ENCODE peak calls at places on chromosomes 4 and X, in six cellular contexts. L, T, Q, B, S and F are unnamed samples.

GRCh38 chr4:171169396-171169795 is 643.8 kb upstream of the GALNTL6 start:
- DNase-seq in S (no peak), L (no peak), B (no peak), T (no peak), Q (no peak), F (no peak)

GRCh38 chr4:132593717-132594400 is 555.2 kb upstream of the PCDH10 start:
- DNase-seq in B (no peak), T (no peak), L (no peak), Q (peak), S (no peak), F (no peak)

GRCh38 chrX:70672326-70672725 is 227.7 kb downstream of the DLG3 start:
- DNase-seq in L (no peak), Q (no peak), B (no peak), S (no peak), T (no peak), F (no peak)

GRCh38 chrX:133653363-133653762 is 238.1 kb upstream of the GPC4 start:
- DNase-seq in L (no peak), S (no peak), T (no peak), B (no peak), Q (no peak), F (no peak)

GRCh38 chr4:156774422-156774821 is 197.2 kb downstream of the PDGFC start:
- DNase-seq in B (peak), S (no peak), T (no peak), L (peak), Q (peak), F (no peak)

GRCh38 chrX:140712413-140713173 is 3.0 kb downstream of the LINC00632 start:
- DNase-seq in Q (peak), B (no peak), L (peak), S (peak), T (peak), F (peak)

GRCh38 chr4:67460574-67460973 is 84.7 kb downstream of the CENPC start:
- DNase-seq in Q (no peak), T (no peak), S (no peak), L (no peak), B (no peak), F (no peak)

GRCh38 chr4:156686120-156686519 is 285.5 kb downstream of the PDGFC start:
- DNase-seq in L (peak), S (no peak), T (no peak), B (peak), Q (peak), F (no peak)

GRCh38 chr4:8192748-8193738 is 6.0 kb upstream of the SH3TC1 start:
- DNase-seq in T (no peak), B (peak), S (no peak), Q (peak), L (peak), F (no peak)

GRCh38 chr4:154009191-154009590 is 220.3 kb upstream of the SFRP2 start:
- DNase-seq in T (no peak), B (no peak), Q (peak), S (no peak), L (no peak), F (no peak)

GRCh38 chr4:114677346-114677979 is 78.9 kb downstream of the UGT8 start:
- DNase-seq in Q (no peak), T (no peak), B (no peak), L (no peak), S (no peak), F (no peak)

DNA sequence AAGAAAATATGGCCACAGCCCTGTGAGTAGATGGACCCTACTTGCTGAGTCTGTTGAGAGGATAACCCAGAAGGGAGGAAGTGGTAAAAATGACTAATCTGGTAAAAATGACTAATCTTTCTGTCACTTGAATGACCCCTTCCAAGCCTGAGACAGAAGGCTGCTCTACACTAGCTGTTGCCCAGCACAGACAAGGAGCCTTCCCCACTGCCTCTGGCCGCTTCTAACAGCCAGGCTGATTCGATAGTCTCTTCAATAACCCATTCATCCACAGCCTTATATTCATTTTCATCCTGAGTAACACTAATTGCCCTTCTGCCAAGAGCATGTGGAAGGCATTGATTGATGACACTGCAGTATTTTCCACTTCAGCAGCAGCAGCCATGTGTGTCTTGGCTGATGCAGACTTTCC is 18.4 kb downstream of the MAGEB17 start:
- DNase-seq in B (no peak), S (no peak), L (peak), T (no peak), Q (peak), F (no peak)
- H3K4ac ChIP-seq in B (no peak), S (peak), L (peak), T (no peak), Q (no peak), F (no peak)

GRCh38 chrX:2311483-2311882 is 189.3 kb downstream of the DHRSX start:
- DNase-seq in S (peak), L (no peak), B (no peak), T (peak), Q (no peak), F (peak)
- H3K14ac ChIP-seq in S (no peak), L (no peak), B (no peak), T (no peak), Q (no peak), F (no peak)

GRCh38 chr4:52837716-52838558 is 24.2 kb upstream of the RASL11B start:
- DNase-seq in Q (peak), B (peak), T (no peak), S (no peak), L (peak), F (no peak)
- H3K4ac ChIP-seq in Q (no peak), B (peak), T (no peak), S (peak), L (peak), F (no peak)

DNA sequence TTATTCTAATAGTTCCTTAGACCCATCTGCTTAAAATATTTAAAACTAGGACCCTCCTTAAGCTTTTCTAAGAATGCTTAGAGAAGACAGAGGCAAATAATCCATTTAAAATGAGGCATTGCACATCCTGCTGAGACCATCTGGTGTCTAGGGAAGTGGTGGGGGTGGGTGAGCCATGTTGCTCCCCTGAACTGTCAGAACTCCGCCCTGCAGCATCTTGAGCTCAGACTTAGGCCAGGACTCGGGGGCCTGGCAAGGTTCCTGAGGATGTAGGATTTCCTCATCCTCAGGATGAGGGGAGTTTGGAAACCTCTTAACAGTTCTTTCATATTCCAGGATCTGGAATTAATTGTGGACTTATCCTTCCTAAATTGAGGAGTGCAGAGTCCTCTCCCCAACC is 6.5 kb downstream of the TLL1 start:
- DNase-seq in B (no peak), L (no peak), S (no peak), Q (no peak), T (no peak), F (no peak)
- H3K14ac ChIP-seq in B (no peak), L (no peak), S (no peak), Q (no peak), T (no peak), F (no peak)

GRCh38 chrX:24113161-24113560 is 36.4 kb upstream of the ZFX start:
- DNase-seq in T (no peak), Q (no peak), L (peak), B (no peak), S (no peak), F (no peak)

DNA sequence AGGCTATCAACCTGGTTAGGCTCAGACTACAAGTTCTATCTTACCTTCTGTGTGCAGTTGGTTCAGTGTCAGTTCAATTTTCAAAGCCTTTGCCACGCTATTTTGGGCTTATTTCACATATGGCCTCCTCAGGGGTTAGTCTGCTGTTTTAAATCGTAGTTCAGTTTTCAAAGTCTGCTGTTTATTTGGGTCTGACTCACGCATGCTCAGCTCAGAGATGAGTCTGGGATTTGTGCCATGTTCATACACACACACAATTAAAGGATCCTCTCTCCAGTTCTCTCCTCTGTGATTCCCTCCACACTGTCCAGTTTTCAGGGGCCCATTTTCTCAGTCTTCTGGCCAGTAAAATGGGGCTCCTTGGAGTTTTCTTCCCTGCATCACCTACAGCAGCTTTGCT is 32.2 kb upstream of the ZFX start:
- DNase-seq in L (peak), S (no peak), B (no peak), Q (peak), T (no peak), F (no peak)
- H3K4ac ChIP-seq in L (no peak), S (no peak), B (no peak), Q (no peak), T (no peak), F (no peak)

DNA sequence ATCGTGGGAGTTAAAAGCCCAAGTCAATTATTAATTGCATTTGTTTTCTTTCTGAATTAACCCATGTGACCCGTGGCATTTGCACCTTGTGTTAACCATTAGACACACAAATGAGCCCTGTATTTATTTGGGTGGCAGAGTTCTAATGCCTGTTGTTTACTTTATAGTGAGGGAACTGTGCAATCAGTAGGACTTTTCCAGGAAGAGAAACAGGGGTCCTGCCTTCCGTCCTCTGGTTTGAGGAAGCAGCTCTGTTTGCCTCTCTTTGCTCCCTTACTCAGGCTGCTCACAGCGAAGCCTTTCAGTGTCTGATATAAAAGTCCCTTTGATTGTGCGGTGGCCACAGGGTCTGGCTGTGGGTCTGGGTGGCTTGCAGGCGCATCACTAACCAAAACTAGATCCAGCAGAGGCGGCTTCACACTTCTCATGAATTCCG is 263.6 kb downstream of the PTTG2 start:
- DNase-seq in T (no peak), L (no peak), B (no peak), S (no peak), Q (no peak), F (no peak)
- H3K14ac ChIP-seq in T (no peak), L (no peak), B (no peak), S (no peak), Q (no peak), F (no peak)

GRCh38 chrX:121103381-121103780 is 56.0 kb downstream of the GLUD2 start:
- DNase-seq in Q (no peak), B (no peak), L (no peak), T (no peak), S (no peak), F (no peak)
- H3K4ac ChIP-seq in Q (no peak), B (no peak), L (no peak), T (no peak), S (no peak), F (no peak)

GRCh38 chrX:23100826-23101225 is 101.1 kb downstream of the DDX53 start:
- DNase-seq in S (no peak), Q (no peak), B (no peak), T (no peak), L (no peak), F (no peak)
- H3K14ac ChIP-seq in S (no peak), Q (no peak), B (no peak), T (no peak), L (no peak), F (no peak)

DNA sequence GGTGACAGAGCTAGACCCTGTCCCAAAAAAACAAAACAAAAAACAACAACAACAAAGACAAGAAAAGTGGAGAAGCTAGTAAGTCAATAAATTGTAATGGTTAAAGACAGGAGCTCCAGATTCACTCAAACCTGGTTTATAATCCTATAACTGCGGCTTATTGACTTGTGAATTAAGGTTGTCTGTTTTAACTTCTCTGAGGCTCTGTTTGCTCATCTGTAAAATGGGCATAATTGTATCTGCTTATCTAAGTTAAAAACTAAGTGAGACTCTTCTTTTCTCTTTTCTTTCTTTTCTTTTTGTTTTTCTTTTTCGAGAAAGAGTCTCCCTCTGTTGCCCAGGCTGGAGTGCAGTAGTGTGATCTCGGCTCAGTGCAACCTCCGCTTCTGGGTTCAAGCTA is 84.9 kb downstream of the SOWAHB start:
- DNase-seq in S (no peak), T (no peak), Q (no peak), B (no peak), L (no peak), F (no peak)
- H3K4ac ChIP-seq in S (no peak), T (no peak), Q (peak), B (no peak), L (peak), F (no peak)

DNA sequence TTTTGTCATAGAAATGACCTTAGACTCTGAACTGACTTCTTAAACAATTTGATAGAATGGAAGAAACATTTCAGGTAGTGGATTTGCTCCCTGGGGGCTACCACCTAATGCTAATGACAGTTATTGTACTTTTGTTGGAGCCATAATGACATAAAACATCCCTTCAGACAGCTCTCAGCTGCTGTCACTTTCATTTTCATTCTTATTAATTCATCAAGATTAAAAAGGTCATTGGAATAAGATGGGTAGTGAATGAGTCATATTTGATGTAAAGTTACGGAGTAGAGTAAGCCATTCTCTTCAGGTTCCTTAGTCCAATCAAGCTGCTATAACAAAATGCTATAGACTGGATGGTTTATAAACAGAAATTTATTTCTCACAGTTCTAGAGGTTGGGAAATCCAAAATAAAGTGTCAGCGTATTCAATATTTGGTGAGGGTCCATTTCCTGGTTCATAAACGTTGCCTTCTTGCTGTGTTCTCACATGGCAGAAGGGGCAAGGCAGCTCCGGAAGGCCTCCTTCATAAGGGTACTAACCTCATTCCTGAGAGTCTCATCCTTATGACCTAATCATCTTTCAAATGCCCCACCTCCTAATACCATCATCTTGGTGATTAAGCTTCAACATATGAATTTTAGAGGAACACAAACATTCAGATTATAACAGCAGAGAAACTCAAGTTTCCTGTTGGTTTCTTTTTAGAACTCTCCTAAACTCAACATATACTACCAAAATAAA is 268.5 kb downstream of the ARAP2 start:
- DNase-seq in L (no peak), T (no peak), S (no peak), B (no peak), Q (no peak), F (no peak)
- H3K14ac ChIP-seq in L (no peak), T (no peak), S (no peak), B (no peak), Q (no peak), F (no peak)